ENCODE peak calls at places on chromosomes 1 and 21, in six cellular contexts. One of them, this sample, is unnamed.

GRCh38 chr1:192311281-192311680 is 5.5 kb upstream of the RGS21 start:
- DNase-seq in epithelial cell of esophagus: peak
- DNase-seq in transverse colon: no peak
- DNase-seq in mucosa of descending colon: no peak
- DNase-seq in endothelial cell of umbilical vein: peak
- DNase-seq in body of pancreas: peak
- DNase-seq in this sample: peak

GRCh38 chr1:215679231-215679630 is 112.1 kb downstream of the KCTD3 start:
- DNase-seq in epithelial cell of esophagus: no peak
- DNase-seq in transverse colon: no peak
- DNase-seq in mucosa of descending colon: no peak
- DNase-seq in endothelial cell of umbilical vein: no peak
- DNase-seq in body of pancreas: no peak
- DNase-seq in this sample: no peak

GRCh38 chr1:166479052-166479631 is 312.3 kb upstream of the FAM78B start:
- DNase-seq in epithelial cell of esophagus: peak
- DNase-seq in transverse colon: peak
- DNase-seq in mucosa of descending colon: no peak
- DNase-seq in endothelial cell of umbilical vein: peak
- DNase-seq in body of pancreas: peak
- DNase-seq in this sample: peak

GRCh38 chr21:35473496-35473895 is 424.4 kb upstream of the RUNX1 start:
- DNase-seq in epithelial cell of esophagus: no peak
- DNase-seq in transverse colon: no peak
- DNase-seq in mucosa of descending colon: no peak
- DNase-seq in endothelial cell of umbilical vein: no peak
- DNase-seq in body of pancreas: no peak
- DNase-seq in this sample: no peak

GRCh38 chr1:38860464-38860816 is 868 bp upstream of the RRAGC start:
- DNase-seq in epithelial cell of esophagus: peak
- DNase-seq in transverse colon: no peak
- DNase-seq in mucosa of descending colon: no peak
- DNase-seq in endothelial cell of umbilical vein: peak
- DNase-seq in body of pancreas: no peak
- DNase-seq in this sample: no peak

GRCh38 chr1:201142011-201142853 is 12.0 kb downstream of the TMEM9 start:
- DNase-seq in epithelial cell of esophagus: no peak
- DNase-seq in transverse colon: no peak
- DNase-seq in mucosa of descending colon: no peak
- DNase-seq in endothelial cell of umbilical vein: no peak
- DNase-seq in body of pancreas: no peak
- DNase-seq in this sample: no peak

GRCh38 chr1:155940993-155941844 is at the start of gene RXFP4:
- DNase-seq in epithelial cell of esophagus: peak
- DNase-seq in transverse colon: peak
- DNase-seq in mucosa of descending colon: peak
- DNase-seq in endothelial cell of umbilical vein: peak
- DNase-seq in body of pancreas: no peak
- DNase-seq in this sample: peak

GRCh38 chr21:42039470-42039901 is 29.3 kb upstream of the ZBTB21 start:
- DNase-seq in epithelial cell of esophagus: peak
- DNase-seq in transverse colon: no peak
- DNase-seq in mucosa of descending colon: no peak
- DNase-seq in endothelial cell of umbilical vein: no peak
- DNase-seq in body of pancreas: peak
- DNase-seq in this sample: peak

GRCh38 chr1:207003216-207003615 is 29.3 kb downstream of the C1orf116 start:
- DNase-seq in epithelial cell of esophagus: no peak
- DNase-seq in transverse colon: no peak
- DNase-seq in mucosa of descending colon: no peak
- DNase-seq in endothelial cell of umbilical vein: no peak
- DNase-seq in body of pancreas: no peak
- DNase-seq in this sample: no peak

GRCh38 chr1:228445867-228446584 is 29.4 kb upstream of the TRIM17 start:
- DNase-seq in epithelial cell of esophagus: peak
- DNase-seq in transverse colon: no peak
- DNase-seq in mucosa of descending colon: no peak
- DNase-seq in endothelial cell of umbilical vein: peak
- DNase-seq in body of pancreas: peak
- DNase-seq in this sample: no peak

GRCh38 chr1:58013237-58013636 is 533.3 kb downstream of the OMA1 start:
- DNase-seq in epithelial cell of esophagus: no peak
- DNase-seq in transverse colon: no peak
- DNase-seq in mucosa of descending colon: no peak
- DNase-seq in endothelial cell of umbilical vein: no peak
- DNase-seq in body of pancreas: no peak
- DNase-seq in this sample: peak
- TF ChIP-seq CTCF in epithelial cell of esophagus: no peak
- TF ChIP-seq CTCF in transverse colon: no peak
- TF ChIP-seq CTCF in mucosa of descending colon: no peak
- TF ChIP-seq CTCF in endothelial cell of umbilical vein: no peak
- TF ChIP-seq CTCF in body of pancreas: no peak
- TF ChIP-seq CTCF in this sample: no peak

GRCh38 chr1:234605983-234606730 is 3.8 kb downstream of the IRF2BP2 start:
- DNase-seq in epithelial cell of esophagus: peak
- DNase-seq in transverse colon: peak
- DNase-seq in mucosa of descending colon: peak
- DNase-seq in endothelial cell of umbilical vein: peak
- DNase-seq in body of pancreas: peak
- DNase-seq in this sample: peak

GRCh38 chr1:234608720-234609527 is 1.1 kb downstream of the IRF2BP2 start:
- DNase-seq in epithelial cell of esophagus: peak
- DNase-seq in transverse colon: peak
- DNase-seq in mucosa of descending colon: peak
- DNase-seq in endothelial cell of umbilical vein: peak
- DNase-seq in body of pancreas: peak
- DNase-seq in this sample: peak

GRCh38 chr1:234608026-234608719 is 1.8 kb downstream of the IRF2BP2 start:
- DNase-seq in epithelial cell of esophagus: peak
- DNase-seq in transverse colon: peak
- DNase-seq in mucosa of descending colon: peak
- DNase-seq in endothelial cell of umbilical vein: peak
- DNase-seq in body of pancreas: peak
- DNase-seq in this sample: peak

GRCh38 chr1:234606731-234607090 is 3.3 kb downstream of the IRF2BP2 start:
- DNase-seq in epithelial cell of esophagus: no peak
- DNase-seq in transverse colon: no peak
- DNase-seq in mucosa of descending colon: no peak
- DNase-seq in endothelial cell of umbilical vein: no peak
- DNase-seq in body of pancreas: no peak
- DNase-seq in this sample: no peak

DNA sequence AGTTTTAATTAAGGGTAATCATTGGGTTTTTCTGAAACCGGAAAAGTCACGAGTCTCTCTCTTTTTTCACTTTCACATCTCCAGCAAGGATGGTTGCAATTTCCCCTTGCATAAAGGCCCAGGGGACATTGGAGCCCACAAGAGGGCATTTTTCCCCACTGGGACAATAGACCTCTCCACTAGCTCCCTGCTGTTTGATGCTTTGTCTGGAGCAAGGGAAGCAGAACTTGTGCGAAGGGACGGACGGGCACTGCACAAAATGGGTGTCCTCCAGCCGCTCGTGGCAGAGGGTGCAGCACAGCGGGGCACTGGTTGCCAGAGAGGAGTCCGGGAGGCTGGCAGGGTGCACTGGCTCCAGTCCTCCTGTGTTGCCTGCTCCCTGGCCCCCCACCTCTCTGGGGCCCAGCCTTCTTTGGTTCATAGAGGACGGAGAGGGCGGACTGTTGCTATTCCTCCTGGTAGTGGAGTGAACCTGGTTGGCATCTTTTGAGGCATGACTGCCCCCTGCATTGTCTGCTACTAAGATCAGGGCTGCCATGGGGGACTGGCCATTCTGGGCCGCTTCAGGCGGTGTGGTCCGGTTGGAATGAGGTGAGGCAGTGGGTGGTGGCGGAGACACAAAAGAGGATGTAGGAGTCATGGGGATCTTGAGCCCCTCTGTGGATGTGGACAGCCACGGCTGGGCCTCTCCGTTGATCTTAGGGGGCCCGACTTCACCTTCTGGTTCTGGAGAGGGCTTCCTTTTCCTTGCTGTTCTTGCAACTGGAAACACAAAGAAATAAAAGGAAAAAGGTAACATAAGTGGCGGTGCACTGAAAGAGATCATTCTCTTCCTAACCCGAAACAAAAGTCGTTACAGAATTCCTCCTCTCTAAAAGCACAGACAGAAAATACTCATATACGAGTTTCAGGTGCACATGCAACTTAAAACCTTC is 2.6 kb downstream of the IRF2BP2 start:
- DNase-seq in epithelial cell of esophagus: peak
- DNase-seq in transverse colon: peak
- DNase-seq in mucosa of descending colon: peak
- DNase-seq in endothelial cell of umbilical vein: peak
- DNase-seq in body of pancreas: peak
- DNase-seq in this sample: peak
- TF ChIP-seq CTCF in epithelial cell of esophagus: no peak
- TF ChIP-seq CTCF in transverse colon: no peak
- TF ChIP-seq CTCF in mucosa of descending colon: no peak
- TF ChIP-seq CTCF in endothelial cell of umbilical vein: peak
- TF ChIP-seq CTCF in body of pancreas: peak
- TF ChIP-seq CTCF in this sample: no peak

DNA sequence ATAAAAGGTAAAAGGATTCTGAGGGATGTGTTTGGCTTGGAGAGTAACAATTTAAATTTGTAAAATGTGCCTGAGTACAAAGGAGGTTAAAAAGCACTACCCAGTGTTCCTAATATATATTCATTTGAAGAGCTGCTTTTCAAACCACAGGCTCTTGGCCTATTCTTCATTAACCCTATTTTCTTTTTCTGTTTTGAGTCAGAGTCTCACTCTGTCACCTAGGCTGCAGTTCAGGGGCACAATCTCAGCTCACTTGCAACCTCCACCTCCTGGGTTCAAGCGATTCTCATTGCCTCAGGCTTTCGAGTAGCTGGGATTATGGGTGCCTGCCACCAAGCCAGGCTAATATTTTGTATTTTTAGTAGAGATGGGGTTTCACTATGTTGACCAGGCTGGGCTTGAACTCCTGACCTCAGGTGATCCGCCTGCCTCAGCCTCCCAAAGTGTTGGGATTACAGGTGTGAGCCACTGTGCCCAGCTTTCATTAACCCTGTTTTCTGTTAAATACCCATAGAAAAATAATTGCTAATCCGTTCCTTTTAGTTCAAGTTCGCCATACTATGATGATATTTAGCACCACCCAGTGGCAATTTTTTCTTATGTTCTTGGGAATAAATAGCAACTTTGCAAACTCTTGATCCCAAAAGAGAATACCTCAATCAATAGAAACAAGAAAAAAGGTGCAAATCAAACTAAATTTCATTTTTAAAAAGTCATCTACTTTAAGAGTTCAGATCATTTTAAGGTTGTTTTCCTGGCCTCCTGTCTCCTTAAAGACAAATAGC is 30.5 kb downstream of the ZBTB8OS start:
- DNase-seq in epithelial cell of esophagus: peak
- DNase-seq in transverse colon: no peak
- DNase-seq in mucosa of descending colon: no peak
- DNase-seq in endothelial cell of umbilical vein: peak
- DNase-seq in body of pancreas: no peak
- DNase-seq in this sample: peak
- TF ChIP-seq CTCF in epithelial cell of esophagus: no peak
- TF ChIP-seq CTCF in transverse colon: no peak
- TF ChIP-seq CTCF in mucosa of descending colon: no peak
- TF ChIP-seq CTCF in endothelial cell of umbilical vein: no peak
- TF ChIP-seq CTCF in body of pancreas: peak
- TF ChIP-seq CTCF in this sample: no peak

DNA sequence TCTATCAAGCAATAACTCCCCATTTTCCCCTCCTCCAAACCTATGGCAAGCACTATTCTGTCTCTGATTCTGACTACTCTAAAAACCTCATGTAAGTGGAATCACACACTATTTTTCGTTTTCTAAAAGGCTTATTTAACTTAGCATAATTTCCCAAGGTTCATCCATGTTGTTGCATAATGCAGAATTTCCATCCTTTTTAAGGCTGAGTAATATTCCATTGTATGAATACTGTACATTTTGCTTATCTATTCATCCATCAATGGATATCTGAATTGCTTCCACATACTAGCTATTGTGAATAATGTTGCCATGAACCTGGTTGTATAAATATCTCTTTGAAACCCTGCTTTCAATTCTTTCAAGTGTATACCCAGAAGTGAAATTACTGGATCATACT is 48.2 kb downstream of the TUT4 start:
- DNase-seq in epithelial cell of esophagus: no peak
- DNase-seq in transverse colon: no peak
- DNase-seq in mucosa of descending colon: no peak
- DNase-seq in endothelial cell of umbilical vein: no peak
- DNase-seq in body of pancreas: no peak
- DNase-seq in this sample: no peak
- TF ChIP-seq CTCF in epithelial cell of esophagus: no peak
- TF ChIP-seq CTCF in transverse colon: no peak
- TF ChIP-seq CTCF in mucosa of descending colon: no peak
- TF ChIP-seq CTCF in endothelial cell of umbilical vein: no peak
- TF ChIP-seq CTCF in body of pancreas: no peak
- TF ChIP-seq CTCF in this sample: no peak